ENCODE peak calls at places on chromosomes 3 and 15, in eight cellular contexts. B is MCF 10A, S is tibial artery, E is WERI-Rb-1, V is neural crest cell, D is heart right ventricle, R is nephron progenitor cell, P is colonic mucosa. C is an unnamed sample.

GRCh38 chr3:88641033-88641604 is 466.3 kb upstream of the EPHA3 start:
- DNase-seq in B (no peak), S (no peak), E (no peak), V (no peak), D (no peak), R (no peak), P (no peak), C (no peak)

GRCh38 chr3:196763179-196763578 is 23.5 kb downstream of the PAK2 start:
- DNase-seq in B (no peak), S (no peak), E (no peak), V (no peak), D (no peak), R (no peak), P (no peak), C (no peak)

GRCh38 chr3:170725285-170725731 is 139.4 kb upstream of the SLC7A14 start:
- DNase-seq in B (peak), S (no peak), E (no peak), V (no peak), D (no peak), R (no peak), P (no peak), C (no peak)

GRCh38 chr15:70535071-70535954 is 228.0 kb downstream of the UACA start:
- DNase-seq in B (no peak), S (no peak), E (no peak), V (no peak), D (no peak), R (no peak), P (peak), C (peak)

GRCh38 chr3:192750201-192750600 is 22.9 kb upstream of the FGF12 start:
- DNase-seq in B (no peak), S (no peak), E (no peak), V (no peak), D (no peak), R (no peak), P (no peak), C (no peak)

GRCh38 chr15:42194502-42194901 is 13.6 kb downstream of the VPS39 start:
- DNase-seq in B (peak), S (peak), E (no peak), V (no peak), D (no peak), R (no peak), P (no peak), C (no peak)

GRCh38 chr3:129936757-129937156 is 37.8 kb upstream of the TRH start:
- DNase-seq in B (peak), S (no peak), E (no peak), V (no peak), D (peak), R (no peak), P (peak), C (peak)

GRCh38 chr3:156211583-156211982 is 91.2 kb downstream of the KCNAB1 start:
- DNase-seq in B (peak), S (no peak), E (no peak), V (no peak), D (no peak), R (no peak), P (no peak), C (no peak)

GRCh38 chr3:108280476-108280875 is 15.9 kb upstream of the HHLA2 start:
- DNase-seq in B (no peak), S (no peak), E (no peak), V (no peak), D (no peak), R (no peak), P (no peak), C (no peak)

GRCh38 chr3:8651418-8652322 is 7.1 kb upstream of the SSUH2 start:
- DNase-seq in B (no peak), S (no peak), E (no peak), V (no peak), D (no peak), R (no peak), P (peak), C (no peak)

GRCh38 chr15:35206060-35206675 is 121.1 kb upstream of the NANOGP8 start:
- DNase-seq in B (peak), S (no peak), E (no peak), V (no peak), D (no peak), R (no peak), P (peak), C (no peak)

DNA sequence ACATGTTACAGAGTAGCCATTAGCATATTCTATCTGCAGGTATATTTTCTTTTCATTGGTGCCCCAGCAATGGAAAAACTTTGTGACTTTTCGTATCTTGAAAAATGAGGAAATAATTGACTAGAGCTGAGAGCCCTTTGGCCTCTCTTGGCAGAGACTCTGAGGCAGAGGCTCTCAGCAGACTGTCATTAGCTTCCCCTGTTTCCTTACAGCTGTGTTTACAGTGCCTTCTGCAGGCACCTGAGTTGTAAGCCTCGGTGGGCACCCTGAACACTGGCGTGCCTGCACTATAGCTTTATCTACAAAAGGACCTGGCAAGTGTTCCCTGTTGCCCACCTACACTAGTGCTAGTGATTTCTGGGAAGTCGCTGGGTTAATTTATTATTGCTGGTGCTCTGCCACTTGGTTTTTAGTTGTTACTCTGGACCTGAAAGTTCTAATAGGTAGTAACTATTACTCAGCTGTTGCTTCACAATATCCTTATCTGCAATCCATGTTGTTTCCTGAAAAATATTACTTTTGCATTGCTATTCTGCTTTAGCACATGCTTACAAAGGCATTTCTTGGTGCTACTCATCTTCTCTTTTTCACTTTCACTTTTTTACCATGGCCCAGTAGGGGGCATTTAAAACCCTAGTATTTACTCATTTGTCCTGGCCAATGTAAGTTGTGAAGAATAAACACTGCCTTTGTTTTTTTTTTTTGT is 7.8 kb upstream of the GPR171 start:
- DNase-seq in B (no peak), S (no peak), E (no peak), V (no peak), D (no peak), R (no peak), P (peak), C (no peak)
- TF ChIP-seq CTCF in B (no peak), S (no peak), E (no peak), V (no peak), D (no peak), R (no peak), P (no peak), C (no peak)

GRCh38 chr3:123361019-123361418 is 87.9 kb downstream of the ADCY5 start:
- DNase-seq in B (no peak), S (no peak), E (peak), V (no peak), D (no peak), R (no peak), P (no peak), C (no peak)
- TF ChIP-seq CTCF in B (no peak), S (no peak), E (peak), V (peak), D (no peak), R (no peak), P (no peak), C (no peak)

GRCh38 chr3:53941945-53942344 is 50.3 kb upstream of the SELENOK start:
- DNase-seq in B (no peak), S (no peak), E (peak), V (no peak), D (no peak), R (no peak), P (no peak), C (no peak)
- TF ChIP-seq CTCF in B (peak), S (no peak), E (peak), V (no peak), D (peak), R (peak), P (no peak), C (no peak)

DNA sequence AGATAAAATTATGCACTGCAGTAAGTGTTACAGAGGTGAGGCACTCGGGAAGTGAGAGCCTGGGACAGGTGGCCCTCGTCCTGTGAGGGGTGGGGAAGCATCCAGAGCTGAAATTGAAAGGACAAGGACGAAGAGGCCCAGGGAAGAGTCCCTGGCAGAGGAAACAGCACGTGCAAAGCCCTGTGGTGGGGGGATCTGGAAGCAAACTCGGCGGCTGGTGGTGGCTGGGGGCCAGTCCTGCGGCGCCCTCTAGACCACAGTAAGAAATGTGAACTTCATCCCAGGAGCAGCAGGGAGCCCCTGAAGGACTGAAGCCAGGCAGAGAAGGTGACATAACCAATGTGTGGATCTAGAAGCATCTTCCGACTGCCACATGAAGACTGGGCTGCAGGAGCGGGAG is 42.8 kb downstream of the GRIP2 start:
- DNase-seq in B (no peak), S (no peak), E (peak), V (no peak), D (no peak), R (no peak), P (no peak), C (no peak)
- TF ChIP-seq CTCF in B (no peak), S (no peak), E (peak), V (no peak), D (no peak), R (no peak), P (no peak), C (no peak)

DNA sequence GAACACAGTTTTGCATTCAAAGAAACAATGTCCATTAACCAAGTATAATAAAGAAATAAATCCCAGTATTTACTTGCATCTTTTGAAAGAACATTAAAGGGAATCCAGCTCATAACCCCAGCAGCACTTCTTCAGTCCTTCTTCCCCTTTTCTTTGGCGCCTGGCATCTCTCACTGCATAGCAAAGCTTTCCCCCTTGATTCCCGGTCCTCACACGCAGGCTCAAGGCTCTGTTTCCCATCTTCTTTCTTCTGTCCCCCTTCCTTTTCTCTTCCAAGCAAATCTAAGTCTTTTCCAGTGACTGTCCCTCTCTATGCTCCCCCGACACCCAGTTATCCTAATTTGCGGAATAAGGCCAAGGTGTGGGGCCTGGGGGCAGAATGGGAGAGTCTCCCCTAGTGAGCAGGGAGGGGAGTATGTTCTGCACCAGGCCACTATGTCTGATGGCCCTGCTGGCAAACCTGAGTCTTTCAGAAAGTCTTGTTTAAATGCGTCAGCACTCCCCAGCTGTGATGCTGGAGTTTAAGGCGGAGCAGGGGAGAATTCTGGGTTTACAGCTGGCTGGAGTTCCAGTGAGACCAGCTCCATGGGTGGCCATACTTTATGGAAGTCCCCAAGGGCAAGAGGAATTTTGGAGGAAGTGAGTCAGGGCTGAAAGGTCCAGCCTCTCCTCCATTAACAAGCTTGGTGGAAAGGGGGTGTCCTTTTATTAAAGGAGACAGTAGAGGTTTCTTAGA is 42.1 kb downstream of the GOLGA6A start:
- DNase-seq in B (peak), S (peak), E (no peak), V (no peak), D (peak), R (no peak), P (peak), C (no peak)
- TF ChIP-seq CTCF in B (no peak), S (no peak), E (no peak), V (no peak), D (no peak), R (no peak), P (no peak), C (no peak)

GRCh38 chr3:177263615-177264365 is 66.5 kb upstream of the TBL1XR1 start:
- DNase-seq in B (no peak), S (no peak), E (no peak), V (no peak), D (no peak), R (no peak), P (no peak), C (peak)

GRCh38 chr3:177257625-177258024 is 60.3 kb upstream of the TBL1XR1 start:
- DNase-seq in B (no peak), S (no peak), E (no peak), V (no peak), D (no peak), R (no peak), P (no peak), C (no peak)

GRCh38 chr3:177256991-177257390 is 59.7 kb upstream of the TBL1XR1 start:
- DNase-seq in B (no peak), S (no peak), E (no peak), V (no peak), D (no peak), R (no peak), P (no peak), C (no peak)

DNA sequence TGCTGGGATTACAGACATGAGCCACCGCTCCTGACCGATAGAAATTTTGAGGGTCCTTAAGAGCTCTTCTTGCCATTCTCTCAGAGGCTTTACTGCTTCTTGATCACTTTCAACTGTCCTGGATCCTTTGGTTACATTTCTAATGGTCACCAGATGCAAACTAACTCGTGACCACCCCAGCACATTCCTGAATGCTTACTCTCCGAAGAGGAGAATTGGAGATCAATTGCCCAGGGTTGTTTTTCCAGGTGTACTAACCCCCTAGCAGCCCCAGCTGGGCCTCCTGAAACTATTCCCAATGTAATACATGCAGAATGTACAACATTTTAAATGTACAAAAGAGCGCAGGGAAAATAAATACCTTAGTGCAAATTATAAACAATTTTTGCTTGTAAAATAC is 65.1 kb upstream of the TBL1XR1 start:
- DNase-seq in B (no peak), S (no peak), E (no peak), V (no peak), D (no peak), R (no peak), P (no peak), C (no peak)
- TF ChIP-seq CTCF in B (no peak), S (no peak), E (no peak), V (no peak), D (no peak), R (no peak), P (no peak), C (no peak)

GRCh38 chr15:63528138-63528659 is 23.8 kb downstream of the USP3 start:
- DNase-seq in B (no peak), S (no peak), E (no peak), V (no peak), D (no peak), R (no peak), P (no peak), C (no peak)

GRCh38 chr15:63532307-63532744 is 27.9 kb downstream of the USP3 start:
- DNase-seq in B (peak), S (no peak), E (no peak), V (no peak), D (no peak), R (no peak), P (no peak), C (no peak)

GRCh38 chr15:63530762-63531299 is 26.4 kb downstream of the USP3 start:
- DNase-seq in B (no peak), S (no peak), E (no peak), V (no peak), D (no peak), R (no peak), P (no peak), C (no peak)

GRCh38 chr15:63530235-63530634 is 25.8 kb downstream of the USP3 start:
- DNase-seq in B (no peak), S (no peak), E (no peak), V (no peak), D (no peak), R (no peak), P (no peak), C (no peak)

DNA sequence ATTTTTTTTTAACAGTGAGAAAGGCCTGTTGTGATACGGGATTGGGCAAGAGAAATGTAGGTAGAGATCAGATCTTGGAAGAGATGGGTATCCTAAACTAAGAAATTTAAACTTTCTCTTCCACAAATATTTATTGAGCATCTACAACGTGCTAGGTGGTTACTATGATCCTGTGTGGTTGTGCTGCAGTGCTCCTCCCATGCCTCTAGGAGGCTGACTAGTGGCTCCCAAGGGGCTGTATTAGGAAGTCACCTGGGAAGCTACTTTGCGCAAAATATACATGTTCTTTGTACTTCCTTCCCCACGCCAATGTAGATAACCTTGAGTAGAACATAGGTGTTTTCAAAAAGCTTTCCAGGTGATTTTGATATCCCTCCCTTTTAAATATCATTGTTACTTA is 27.2 kb downstream of the USP3 start:
- DNase-seq in B (no peak), S (no peak), E (no peak), V (no peak), D (no peak), R (no peak), P (no peak), C (no peak)
- TF ChIP-seq CTCF in B (peak), S (no peak), E (no peak), V (peak), D (peak), R (peak), P (no peak), C (no peak)

DNA sequence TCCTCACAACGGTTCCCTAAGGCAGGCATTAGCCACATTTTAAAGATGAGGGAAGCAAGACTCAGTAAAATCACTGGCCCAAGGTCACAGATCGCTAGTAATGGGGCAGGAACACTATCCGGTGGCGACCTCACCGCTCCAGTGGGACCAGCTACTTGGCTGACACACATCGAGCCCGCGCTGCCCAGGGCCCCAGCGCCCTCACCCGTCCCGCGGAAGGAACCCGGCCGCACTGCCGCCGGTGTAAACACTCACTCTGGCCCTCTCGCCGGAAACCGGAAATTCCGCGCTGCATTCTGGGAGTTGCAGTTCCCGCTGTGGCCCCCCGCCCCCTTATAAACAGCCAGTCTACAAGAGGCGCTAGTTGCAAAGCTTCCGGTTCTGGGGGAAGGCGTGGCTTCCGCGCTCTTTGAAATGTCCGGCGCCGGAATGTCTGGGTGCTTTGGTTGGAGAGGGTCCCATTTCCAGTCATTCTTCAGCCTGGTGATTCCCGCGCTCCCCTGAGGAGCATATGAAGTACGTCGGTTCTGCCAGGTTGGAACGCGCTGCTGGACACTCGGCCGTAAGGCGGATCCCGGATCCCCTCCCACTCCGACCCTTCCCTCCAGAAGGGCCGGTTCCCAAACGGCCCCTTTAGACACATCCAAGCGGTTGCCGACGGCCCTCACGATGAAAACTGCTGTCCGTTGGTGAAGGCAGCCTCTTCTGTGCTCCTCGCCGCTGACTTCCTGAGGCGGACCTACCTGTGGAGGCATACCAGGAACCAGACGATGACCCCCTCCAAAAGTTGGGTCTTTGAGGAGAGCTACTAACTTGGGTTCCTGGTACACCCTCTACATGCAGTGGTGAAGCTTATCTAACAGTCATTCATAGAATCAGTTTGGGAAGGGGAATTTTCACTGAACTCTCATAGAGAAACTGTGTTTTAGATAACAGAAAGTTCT is at the start of gene UBL7:
- DNase-seq in B (peak), S (peak), E (peak), V (peak), D (peak), R (peak), P (peak), C (peak)
- TF ChIP-seq CTCF in B (no peak), S (no peak), E (peak), V (peak), D (peak), R (no peak), P (no peak), C (no peak)

C was measured in CD8-positive, alpha-beta T cell.